ENCODE peak calls at places on chromosomes 12 and 14, in ten cellular contexts. One of them, this sample, is unnamed.

GRCh38 chr12:9388379-9388778 is 180.2 kb upstream of the PZP start:
- DNase-seq in AG09309: no peak
- DNase-seq in HCT116: no peak
- DNase-seq in upper lobe of right lung: no peak
- DNase-seq in CD8-positive, alpha-beta T cell: no peak
- DNase-seq in Peyer's patch: no peak
- DNase-seq in heart left ventricle: no peak
- DNase-seq in GM20000: no peak
- DNase-seq in endothelial cell of umbilical vein: no peak
- DNase-seq in AG10803: no peak
- DNase-seq in this sample: no peak

GRCh38 chr14:101773378-101773777 is 11.9 kb downstream of the PPP2R5C start:
- DNase-seq in AG09309: no peak
- DNase-seq in HCT116: no peak
- DNase-seq in upper lobe of right lung: no peak
- DNase-seq in CD8-positive, alpha-beta T cell: no peak
- DNase-seq in Peyer's patch: no peak
- DNase-seq in heart left ventricle: no peak
- DNase-seq in GM20000: no peak
- DNase-seq in endothelial cell of umbilical vein: no peak
- DNase-seq in AG10803: no peak
- DNase-seq in this sample: no peak

GRCh38 chr12:29168000-29168399 is 18.9 kb downstream of the FAR2 start:
- DNase-seq in AG09309: no peak
- DNase-seq in HCT116: no peak
- DNase-seq in upper lobe of right lung: no peak
- DNase-seq in CD8-positive, alpha-beta T cell: no peak
- DNase-seq in Peyer's patch: peak
- DNase-seq in heart left ventricle: no peak
- DNase-seq in GM20000: no peak
- DNase-seq in endothelial cell of umbilical vein: no peak
- DNase-seq in AG10803: no peak
- DNase-seq in this sample: no peak

GRCh38 chr12:94285954-94286579 is 137.7 kb downstream of the PLXNC1 start:
- DNase-seq in AG09309: no peak
- DNase-seq in HCT116: no peak
- DNase-seq in upper lobe of right lung: no peak
- DNase-seq in CD8-positive, alpha-beta T cell: no peak
- DNase-seq in Peyer's patch: no peak
- DNase-seq in heart left ventricle: no peak
- DNase-seq in GM20000: no peak
- DNase-seq in endothelial cell of umbilical vein: no peak
- DNase-seq in AG10803: no peak
- DNase-seq in this sample: no peak

GRCh38 chr12:24416423-24417109 is 467.1 kb upstream of the SOX5 start:
- DNase-seq in AG09309: no peak
- DNase-seq in HCT116: no peak
- DNase-seq in upper lobe of right lung: no peak
- DNase-seq in CD8-positive, alpha-beta T cell: no peak
- DNase-seq in Peyer's patch: no peak
- DNase-seq in heart left ventricle: no peak
- DNase-seq in GM20000: no peak
- DNase-seq in endothelial cell of umbilical vein: no peak
- DNase-seq in AG10803: no peak
- DNase-seq in this sample: no peak

GRCh38 chr12:3680919-3681594 is 71.9 kb downstream of the CRACR2A start:
- DNase-seq in AG09309: no peak
- DNase-seq in HCT116: no peak
- DNase-seq in upper lobe of right lung: no peak
- DNase-seq in CD8-positive, alpha-beta T cell: no peak
- DNase-seq in Peyer's patch: no peak
- DNase-seq in heart left ventricle: peak
- DNase-seq in GM20000: no peak
- DNase-seq in endothelial cell of umbilical vein: peak
- DNase-seq in AG10803: peak
- DNase-seq in this sample: no peak

GRCh38 chr12:4107911-4108697 is 165.5 kb upstream of the CCND2 start:
- DNase-seq in AG09309: no peak
- DNase-seq in HCT116: no peak
- DNase-seq in upper lobe of right lung: peak
- DNase-seq in CD8-positive, alpha-beta T cell: no peak
- DNase-seq in Peyer's patch: no peak
- DNase-seq in heart left ventricle: no peak
- DNase-seq in GM20000: no peak
- DNase-seq in endothelial cell of umbilical vein: no peak
- DNase-seq in AG10803: no peak
- DNase-seq in this sample: no peak

GRCh38 chr12:70692681-70693288 is 55.6 kb upstream of the PTPRB start:
- DNase-seq in AG09309: peak
- DNase-seq in HCT116: peak
- DNase-seq in upper lobe of right lung: no peak
- DNase-seq in CD8-positive, alpha-beta T cell: no peak
- DNase-seq in Peyer's patch: no peak
- DNase-seq in heart left ventricle: no peak
- DNase-seq in GM20000: no peak
- DNase-seq in endothelial cell of umbilical vein: peak
- DNase-seq in AG10803: peak
- DNase-seq in this sample: no peak

GRCh38 chr12:47509398-47509851 is 196.4 kb downstream of the RPAP3 start:
- DNase-seq in AG09309: peak
- DNase-seq in HCT116: no peak
- DNase-seq in upper lobe of right lung: no peak
- DNase-seq in CD8-positive, alpha-beta T cell: no peak
- DNase-seq in Peyer's patch: no peak
- DNase-seq in heart left ventricle: no peak
- DNase-seq in GM20000: no peak
- DNase-seq in endothelial cell of umbilical vein: peak
- DNase-seq in AG10803: peak
- DNase-seq in this sample: no peak

GRCh38 chr12:62698701-62699101 is 232.1 kb downstream of the MON2 start:
- DNase-seq in AG09309: no peak
- DNase-seq in HCT116: no peak
- DNase-seq in upper lobe of right lung: no peak
- DNase-seq in CD8-positive, alpha-beta T cell: no peak
- DNase-seq in Peyer's patch: no peak
- DNase-seq in heart left ventricle: no peak
- DNase-seq in GM20000: no peak
- DNase-seq in endothelial cell of umbilical vein: peak
- DNase-seq in AG10803: peak
- DNase-seq in this sample: no peak

GRCh38 chr12:1830981-1831930 is 10.9 kb downstream of the LRTM2 start:
- DNase-seq in AG09309: peak
- DNase-seq in HCT116: no peak
- DNase-seq in upper lobe of right lung: peak
- DNase-seq in CD8-positive, alpha-beta T cell: no peak
- DNase-seq in Peyer's patch: no peak
- DNase-seq in heart left ventricle: peak
- DNase-seq in GM20000: peak
- DNase-seq in endothelial cell of umbilical vein: peak
- DNase-seq in AG10803: peak
- DNase-seq in this sample: peak

GRCh38 chr14:52919971-52920370 is 30.9 kb downstream of the FERMT2 start:
- DNase-seq in AG09309: peak
- DNase-seq in HCT116: no peak
- DNase-seq in upper lobe of right lung: no peak
- DNase-seq in CD8-positive, alpha-beta T cell: no peak
- DNase-seq in Peyer's patch: no peak
- DNase-seq in heart left ventricle: no peak
- DNase-seq in GM20000: no peak
- DNase-seq in endothelial cell of umbilical vein: peak
- DNase-seq in AG10803: peak
- DNase-seq in this sample: no peak

GRCh38 chr14:73059326-73059725 is 992 bp downstream of the RBM25 start:
- DNase-seq in AG09309: no peak
- DNase-seq in HCT116: no peak
- DNase-seq in upper lobe of right lung: no peak
- DNase-seq in CD8-positive, alpha-beta T cell: no peak
- DNase-seq in Peyer's patch: no peak
- DNase-seq in heart left ventricle: no peak
- DNase-seq in GM20000: no peak
- DNase-seq in endothelial cell of umbilical vein: peak
- DNase-seq in AG10803: peak
- DNase-seq in this sample: no peak

DNA sequence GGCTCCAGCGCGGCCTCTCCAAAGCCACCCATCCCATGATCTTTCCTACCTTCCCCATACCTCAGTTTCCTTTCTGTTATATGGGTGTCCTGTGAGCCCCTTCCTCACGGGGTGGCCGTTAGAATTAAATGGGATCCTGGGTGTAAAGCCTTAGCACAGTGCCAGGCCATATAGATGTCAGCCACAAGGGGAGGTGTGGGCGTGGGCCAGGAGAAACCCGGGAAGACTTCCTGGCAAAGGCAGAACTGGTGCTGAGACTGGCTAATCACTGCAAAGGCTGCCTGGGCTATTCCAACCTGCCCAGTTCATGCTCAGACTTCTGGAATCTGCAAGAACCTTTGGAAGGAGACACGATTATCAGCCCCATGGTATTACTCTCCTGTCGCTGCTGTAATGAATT is 11.0 kb upstream of the NCOR2 start:
- DNase-seq in AG09309: no peak
- DNase-seq in HCT116: no peak
- DNase-seq in upper lobe of right lung: no peak
- DNase-seq in CD8-positive, alpha-beta T cell: no peak
- DNase-seq in Peyer's patch: no peak
- DNase-seq in heart left ventricle: no peak
- DNase-seq in GM20000: no peak
- DNase-seq in endothelial cell of umbilical vein: no peak
- DNase-seq in AG10803: no peak
- DNase-seq in this sample: no peak
- TF ChIP-seq CTCF in AG09309: no peak
- TF ChIP-seq CTCF in HCT116: peak
- TF ChIP-seq CTCF in upper lobe of right lung: no peak
- TF ChIP-seq CTCF in CD8-positive, alpha-beta T cell: no peak
- TF ChIP-seq CTCF in Peyer's patch: no peak
- TF ChIP-seq CTCF in heart left ventricle: no peak
- TF ChIP-seq CTCF in GM20000: no peak
- TF ChIP-seq CTCF in endothelial cell of umbilical vein: no peak
- TF ChIP-seq CTCF in AG10803: no peak
- TF ChIP-seq CTCF in this sample: no peak

DNA sequence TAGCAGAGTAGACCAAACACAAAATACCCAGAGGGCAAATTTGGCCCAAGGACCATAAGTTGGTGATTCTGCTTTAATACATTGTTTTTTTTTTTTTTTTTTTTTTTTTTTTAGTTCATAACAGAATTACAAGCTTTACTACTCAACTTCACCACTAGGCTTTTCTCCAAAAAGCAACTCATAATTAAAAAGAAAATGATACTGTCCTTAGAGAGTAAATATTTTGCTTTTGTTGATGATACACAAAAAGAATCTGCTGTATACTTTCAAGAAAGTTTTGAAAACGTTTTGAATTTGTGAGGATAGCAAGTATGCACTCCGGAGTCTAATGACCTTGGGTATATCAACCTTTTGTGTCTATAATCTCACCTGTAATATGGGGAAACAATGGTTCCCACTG is 68.9 kb upstream of the LMO3 start:
- DNase-seq in AG09309: no peak
- DNase-seq in HCT116: no peak
- DNase-seq in upper lobe of right lung: no peak
- DNase-seq in CD8-positive, alpha-beta T cell: no peak
- DNase-seq in Peyer's patch: no peak
- DNase-seq in heart left ventricle: no peak
- DNase-seq in GM20000: no peak
- DNase-seq in endothelial cell of umbilical vein: no peak
- DNase-seq in AG10803: no peak
- DNase-seq in this sample: no peak
- TF ChIP-seq CTCF in AG09309: no peak
- TF ChIP-seq CTCF in HCT116: peak
- TF ChIP-seq CTCF in upper lobe of right lung: no peak
- TF ChIP-seq CTCF in CD8-positive, alpha-beta T cell: no peak
- TF ChIP-seq CTCF in Peyer's patch: no peak
- TF ChIP-seq CTCF in heart left ventricle: no peak
- TF ChIP-seq CTCF in GM20000: no peak
- TF ChIP-seq CTCF in endothelial cell of umbilical vein: no peak
- TF ChIP-seq CTCF in AG10803: no peak
- TF ChIP-seq CTCF in this sample: no peak

DNA sequence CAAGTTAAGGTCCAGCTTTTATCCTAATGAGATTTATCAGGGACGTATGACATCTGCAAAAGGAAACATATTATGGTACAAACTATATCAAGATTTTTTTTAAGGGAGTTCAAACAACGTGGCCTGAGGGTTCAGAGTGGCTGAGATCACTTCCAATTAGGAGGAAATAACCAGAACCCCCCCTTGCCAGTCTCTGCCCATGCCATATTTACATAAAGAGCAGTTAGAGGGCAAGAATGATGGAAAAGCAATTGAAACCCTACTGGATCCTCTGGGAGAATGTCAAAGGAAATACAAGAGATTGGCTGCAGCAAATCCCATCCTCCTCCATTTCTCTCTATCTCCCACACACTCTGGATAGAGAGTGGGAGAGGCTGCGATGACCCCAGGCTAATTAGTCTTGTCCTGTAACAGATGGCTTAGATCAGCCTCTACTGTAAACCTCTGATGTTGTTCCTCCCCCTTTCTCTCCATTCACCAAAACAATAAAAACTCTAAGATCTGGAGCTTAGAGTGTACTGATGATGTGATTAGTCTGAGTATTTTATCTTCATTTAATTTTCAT is 54.3 kb upstream of the GNG2 start:
- DNase-seq in AG09309: no peak
- DNase-seq in HCT116: no peak
- DNase-seq in upper lobe of right lung: no peak
- DNase-seq in CD8-positive, alpha-beta T cell: no peak
- DNase-seq in Peyer's patch: no peak
- DNase-seq in heart left ventricle: no peak
- DNase-seq in GM20000: no peak
- DNase-seq in endothelial cell of umbilical vein: no peak
- DNase-seq in AG10803: no peak
- DNase-seq in this sample: no peak
- TF ChIP-seq CTCF in AG09309: no peak
- TF ChIP-seq CTCF in HCT116: no peak
- TF ChIP-seq CTCF in upper lobe of right lung: no peak
- TF ChIP-seq CTCF in CD8-positive, alpha-beta T cell: no peak
- TF ChIP-seq CTCF in Peyer's patch: no peak
- TF ChIP-seq CTCF in heart left ventricle: no peak
- TF ChIP-seq CTCF in GM20000: no peak
- TF ChIP-seq CTCF in endothelial cell of umbilical vein: no peak
- TF ChIP-seq CTCF in AG10803: no peak
- TF ChIP-seq CTCF in this sample: no peak

DNA sequence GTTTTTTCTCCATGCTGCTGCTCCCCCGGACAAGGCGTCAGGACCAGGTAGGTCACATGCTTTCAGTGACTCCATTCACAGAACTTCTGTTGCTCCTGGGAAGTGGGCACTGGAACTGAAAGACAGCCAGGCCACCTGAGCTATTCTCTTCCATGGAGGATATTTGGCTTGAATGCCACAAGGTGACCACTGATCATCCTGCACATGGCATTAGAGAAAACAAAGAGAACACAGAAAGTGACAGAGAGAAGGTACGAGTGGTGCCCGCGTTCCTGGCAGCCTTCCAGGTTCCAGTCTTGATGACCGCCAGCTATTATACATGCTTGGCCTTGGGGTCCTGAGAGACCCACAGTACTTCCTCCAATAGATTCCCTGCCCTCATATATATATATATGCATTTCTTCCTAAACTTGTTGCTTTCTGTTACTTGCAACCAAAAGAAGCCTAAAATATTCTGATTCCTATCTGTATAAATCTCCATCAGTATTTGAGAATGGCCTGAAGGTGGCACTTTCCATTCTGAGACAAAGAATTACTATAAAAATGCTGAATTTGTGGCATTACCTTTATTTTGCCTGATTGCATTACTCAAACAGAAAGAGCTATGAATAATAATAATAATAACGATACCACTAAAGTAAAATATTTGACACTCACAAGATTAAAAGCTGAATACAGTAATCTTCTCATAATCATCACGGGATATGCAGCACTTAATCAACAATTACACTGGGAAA is 174.9 kb downstream of the FOXN3 start:
- DNase-seq in AG09309: no peak
- DNase-seq in HCT116: no peak
- DNase-seq in upper lobe of right lung: no peak
- DNase-seq in CD8-positive, alpha-beta T cell: no peak
- DNase-seq in Peyer's patch: no peak
- DNase-seq in heart left ventricle: no peak
- DNase-seq in GM20000: no peak
- DNase-seq in endothelial cell of umbilical vein: peak
- DNase-seq in AG10803: no peak
- DNase-seq in this sample: no peak
- TF ChIP-seq CTCF in AG09309: no peak
- TF ChIP-seq CTCF in HCT116: no peak
- TF ChIP-seq CTCF in upper lobe of right lung: no peak
- TF ChIP-seq CTCF in CD8-positive, alpha-beta T cell: no peak
- TF ChIP-seq CTCF in Peyer's patch: no peak
- TF ChIP-seq CTCF in heart left ventricle: no peak
- TF ChIP-seq CTCF in GM20000: no peak
- TF ChIP-seq CTCF in endothelial cell of umbilical vein: no peak
- TF ChIP-seq CTCF in AG10803: peak
- TF ChIP-seq CTCF in this sample: no peak